ENCODE peak calls at places on chromosomes 16 and 17, in nine cellular contexts. E, N, M, F, D, T, Q, A and X are unnamed samples.

GRCh38 chr17:72672729-72673128 is 419.8 kb downstream of the SLC39A11 start:
- DNase-seq in D (no peak), A (no peak), F (no peak), E (no peak), M (no peak), N (no peak), Q (no peak), T (no peak), X (no peak)

GRCh38 chr16:79707867-79708266 is 107.3 kb upstream of the MAF start:
- DNase-seq in A (peak), N (peak), Q (peak), F (no peak), E (peak), M (peak), T (no peak), D (peak), X (no peak)

GRCh38 chr17:8791910-8792270 is 7.3 kb downstream of the MFSD6L start:
- DNase-seq in E (no peak), T (peak), D (no peak), N (peak), M (no peak), Q (peak), A (no peak), F (peak), X (no peak)

GRCh38 chr17:60526726-60527125 is 684 bp upstream of the APPBP2 start:
- DNase-seq in M (no peak), D (no peak), A (no peak), N (peak), F (peak), E (no peak), T (no peak), Q (peak), X (no peak)

GRCh38 chr16:2761886-2762583 is 9.6 kb downstream of the SRRM2 start:
- DNase-seq in F (no peak), A (no peak), T (no peak), N (no peak), M (no peak), E (no peak), Q (no peak), D (no peak), X (no peak)

GRCh38 chr16:84013787-84014569 is 28.6 kb downstream of the SLC38A8 start:
- DNase-seq in D (peak), F (peak), M (peak), A (no peak), T (peak), N (no peak), Q (peak), E (no peak), X (peak)

GRCh38 chr17:7864995-7865650 is 7.3 kb downstream of the CYB5D1 start:
- DNase-seq in M (no peak), Q (no peak), T (no peak), E (no peak), D (no peak), A (no peak), F (no peak), N (no peak), X (no peak)

GRCh38 chr16:14399397-14400284 is 230.4 kb downstream of the PARN start:
- DNase-seq in N (peak), D (no peak), A (peak), F (peak), T (peak), Q (peak), E (peak), M (peak), X (no peak)

GRCh38 chr16:82580293-82580900 is 46.4 kb upstream of the CDH13 start:
- DNase-seq in Q (peak), T (peak), E (peak), A (no peak), D (no peak), N (peak), F (no peak), M (peak), X (no peak)

GRCh38 chr16:35598696-35599332 is 2139.4 kb downstream of the TP53TG3F start:
- DNase-seq in N (no peak), F (no peak), E (no peak), D (no peak), T (peak), Q (no peak), M (no peak), A (no peak), X (no peak)

GRCh38 chr16:80836846-80837245 is 32.4 kb upstream of the CDYL2 start:
- DNase-seq in T (no peak), M (no peak), F (no peak), Q (no peak), N (no peak), A (no peak), D (no peak), E (no peak), X (no peak)

GRCh38 chr17:57158296-57158695 is 73.2 kb downstream of the AKAP1 start:
- DNase-seq in N (no peak), T (no peak), A (no peak), M (no peak), F (no peak), E (no peak), Q (peak), D (no peak), X (no peak)

GRCh38 chr17:76716146-76716833 is 5.5 kb upstream of the MXRA7 start:
- DNase-seq in Q (peak), E (peak), T (no peak), F (peak), M (peak), N (peak), D (peak), A (peak), X (peak)

GRCh38 chr17:56653877-56654276 is 60.4 kb downstream of the NOG start:
- DNase-seq in A (no peak), T (peak), M (peak), F (peak), D (peak), Q (peak), N (peak), E (no peak), X (peak)

GRCh38 chr17:36697907-36698526 is 96.6 kb downstream of the MRM1 start:
- DNase-seq in M (peak), E (no peak), A (no peak), F (peak), D (no peak), N (peak), Q (no peak), T (no peak), X (no peak)

GRCh38 chr16:61323456-61323855 is 712.8 kb downstream of the CDH8 start:
- DNase-seq in T (no peak), A (no peak), D (no peak), E (no peak), N (peak), F (no peak), Q (peak), M (no peak), X (no peak)

GRCh38 chr16:54429029-54429428 is 142.4 kb upstream of the IRX3 start:
- DNase-seq in N (no peak), D (no peak), E (no peak), T (no peak), F (no peak), M (no peak), A (no peak), Q (no peak), X (no peak)

GRCh38 chr17:66426397-66427033 is 124.1 kb downstream of the PRKCA start:
- DNase-seq in A (no peak), D (no peak), Q (peak), E (no peak), F (peak), M (no peak), T (peak), N (peak), X (no peak)

GRCh38 chr16:54347961-54348360 is 61.4 kb upstream of the IRX3 start:
- DNase-seq in A (no peak), E (no peak), T (no peak), M (peak), N (no peak), Q (no peak), D (no peak), F (no peak), X (no peak)

GRCh38 chr17:58504826-58505351 is 9.5 kb downstream of the MTMR4 start:
- DNase-seq in M (no peak), A (peak), E (no peak), T (no peak), D (no peak), F (no peak), Q (no peak), N (no peak), X (no peak)

GRCh38 chr17:2828396-2829038 is 32.3 kb downstream of the RAP1GAP2 start:
- DNase-seq in T (peak), F (peak), A (peak), N (peak), Q (peak), M (peak), D (peak), E (peak), X (peak)

GRCh38 chr16:88807142-88807625 is 3.6 kb downstream of the CDT1 start:
- DNase-seq in T (no peak), M (no peak), F (no peak), A (no peak), Q (no peak), E (no peak), D (no peak), N (no peak), X (no peak)

GRCh38 chr17:66337866-66338472 is 35.6 kb downstream of the PRKCA start:
- DNase-seq in Q (no peak), D (no peak), E (no peak), F (no peak), N (peak), T (no peak), A (no peak), M (no peak), X (no peak)

GRCh38 chr17:71633391-71633849 is 487.4 kb upstream of the SOX9 start:
- DNase-seq in E (no peak), M (peak), Q (peak), T (peak), N (peak), D (no peak), A (no peak), F (peak), X (no peak)

GRCh38 chr16:86212706-86213426 is 297.5 kb upstream of the FOXF1 start:
- DNase-seq in F (no peak), E (no peak), D (no peak), N (no peak), T (no peak), Q (no peak), A (no peak), M (no peak), X (no peak)

DNA sequence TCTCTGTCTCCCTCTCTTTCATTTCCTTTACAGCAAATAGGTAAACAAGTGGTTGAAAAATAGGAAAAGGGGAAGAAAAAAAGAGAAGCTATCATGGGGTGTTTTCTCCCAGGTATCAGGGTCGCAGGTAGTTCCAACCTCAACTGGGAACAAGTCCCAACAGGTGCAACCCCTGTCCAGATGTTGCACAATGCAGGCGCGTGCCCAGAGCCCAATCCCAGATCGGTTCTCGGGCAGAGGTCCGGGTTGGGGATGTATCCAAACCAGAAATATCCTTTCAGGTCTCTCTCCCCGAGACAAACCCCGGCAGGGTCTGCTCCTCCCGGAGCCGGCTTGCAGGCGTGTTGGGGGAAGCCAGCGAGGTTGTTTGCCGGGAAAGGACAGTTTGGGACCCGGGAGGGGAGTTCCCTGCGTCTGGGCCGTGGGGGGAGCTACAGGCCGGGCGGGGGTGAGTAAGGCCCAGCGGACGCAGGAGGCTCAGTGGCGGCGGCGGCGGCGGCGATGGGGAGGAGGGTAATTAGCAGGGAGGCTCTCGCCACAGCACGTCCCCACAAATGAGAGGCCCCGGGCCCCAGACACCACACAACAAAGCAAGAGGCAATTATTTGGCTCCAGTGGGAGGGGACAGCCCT is 21.2 kb upstream of the SP6 start:
- DNase-seq in Q (no peak), D (no peak), M (no peak), A (no peak), E (no peak), N (no peak), F (no peak), T (no peak), X (no peak)
- H3K4me3 ChIP-seq in Q (no peak), D (no peak), M (no peak), A (no peak), E (no peak), N (no peak), F (no peak), T (no peak), X (no peak)

GRCh38 chr17:78116411-78116810 is 12.1 kb downstream of the TMC6 start:
- DNase-seq in T (no peak), M (no peak), N (no peak), D (no peak), Q (no peak), A (no peak), F (no peak), E (no peak), X (no peak)

GRCh38 chr17:78118801-78119241 is 9.7 kb downstream of the TMC6 start:
- DNase-seq in T (no peak), Q (no peak), A (no peak), F (no peak), E (no peak), D (no peak), N (no peak), M (no peak), X (no peak)

GRCh38 chr17:78113804-78114785 is 14.5 kb downstream of the TMC6 start:
- DNase-seq in D (no peak), N (no peak), A (no peak), M (no peak), E (no peak), T (no peak), Q (no peak), F (no peak), X (no peak)

GRCh38 chr17:78114831-78115723 is 13.5 kb downstream of the TMC6 start:
- DNase-seq in T (no peak), E (peak), F (no peak), Q (no peak), A (no peak), D (no peak), N (no peak), M (no peak), X (no peak)

GRCh38 chr17:78117027-78117981 is 11.3 kb downstream of the TMC6 start:
- DNase-seq in M (no peak), T (no peak), A (no peak), F (no peak), N (no peak), Q (no peak), D (no peak), E (no peak), X (no peak)
- TF ChIP-seq CTCF in M (peak), T (peak), A (no peak), F (peak), N (peak), Q (peak), D (no peak), E (no peak), X (peak)

DNA sequence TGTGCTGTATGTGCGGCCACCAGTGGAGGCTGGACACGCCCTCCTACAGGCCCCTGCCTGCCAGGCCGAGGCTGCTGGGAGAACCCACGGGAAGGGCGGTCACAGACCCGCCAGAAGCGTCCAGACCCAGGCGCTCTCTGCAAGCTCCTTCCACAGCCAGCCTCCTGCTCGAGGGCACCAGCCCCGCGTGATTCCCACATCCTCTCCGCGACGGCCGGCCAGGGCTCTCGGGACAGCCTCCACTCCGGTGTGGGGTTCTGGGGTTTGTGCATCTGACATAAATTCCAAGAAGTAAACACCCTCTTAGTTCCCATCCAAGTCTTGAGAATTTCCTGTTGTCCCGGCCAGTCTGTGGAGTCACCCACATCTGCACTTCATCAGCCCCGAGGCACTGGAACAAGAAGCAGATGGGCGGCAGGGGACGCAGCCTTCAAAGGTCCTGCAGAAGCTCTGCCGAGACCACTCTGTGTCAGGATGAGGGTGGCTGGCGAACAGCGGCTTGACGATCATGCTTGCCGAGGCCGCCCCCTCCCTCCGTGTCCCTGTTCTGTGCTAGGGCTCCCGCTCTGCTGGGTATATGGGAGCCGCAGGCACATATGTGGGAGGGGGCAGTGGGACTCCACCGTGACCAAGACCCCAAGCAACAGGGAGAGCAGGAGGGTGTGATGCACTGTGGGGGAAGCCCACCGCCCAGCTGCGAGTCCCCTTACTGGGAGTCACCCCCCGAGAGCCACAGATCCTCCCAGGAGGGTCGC is 2.4 kb upstream of the TMEM204 start:
- DNase-seq in T (no peak), M (peak), D (no peak), N (peak), E (peak), F (peak), A (peak), Q (peak), X (peak)
- H3K4me3 ChIP-seq in T (no peak), M (no peak), D (no peak), N (no peak), E (peak), F (no peak), A (no peak), Q (no peak), X (peak)

GRCh38 chr16:492211-492875 is 35.2 kb upstream of the CAPN15 start:
- DNase-seq in Q (no peak), M (no peak), D (no peak), F (no peak), N (no peak), T (no peak), E (peak), A (no peak), X (no peak)

GRCh38 chr16:496097-496886 is 31.2 kb upstream of the CAPN15 start:
- DNase-seq in T (no peak), F (no peak), D (no peak), Q (no peak), A (no peak), N (no peak), E (no peak), M (no peak), X (no peak)

GRCh38 chr16:497258-497657 is 30.3 kb upstream of the CAPN15 start:
- DNase-seq in Q (no peak), A (no peak), N (no peak), F (no peak), T (no peak), E (no peak), M (no peak), D (no peak), X (no peak)

GRCh38 chr16:491225-491919 is 36.1 kb upstream of the CAPN15 start:
- DNase-seq in D (no peak), A (no peak), N (no peak), F (no peak), Q (no peak), M (no peak), T (no peak), E (no peak), X (no peak)

DNA sequence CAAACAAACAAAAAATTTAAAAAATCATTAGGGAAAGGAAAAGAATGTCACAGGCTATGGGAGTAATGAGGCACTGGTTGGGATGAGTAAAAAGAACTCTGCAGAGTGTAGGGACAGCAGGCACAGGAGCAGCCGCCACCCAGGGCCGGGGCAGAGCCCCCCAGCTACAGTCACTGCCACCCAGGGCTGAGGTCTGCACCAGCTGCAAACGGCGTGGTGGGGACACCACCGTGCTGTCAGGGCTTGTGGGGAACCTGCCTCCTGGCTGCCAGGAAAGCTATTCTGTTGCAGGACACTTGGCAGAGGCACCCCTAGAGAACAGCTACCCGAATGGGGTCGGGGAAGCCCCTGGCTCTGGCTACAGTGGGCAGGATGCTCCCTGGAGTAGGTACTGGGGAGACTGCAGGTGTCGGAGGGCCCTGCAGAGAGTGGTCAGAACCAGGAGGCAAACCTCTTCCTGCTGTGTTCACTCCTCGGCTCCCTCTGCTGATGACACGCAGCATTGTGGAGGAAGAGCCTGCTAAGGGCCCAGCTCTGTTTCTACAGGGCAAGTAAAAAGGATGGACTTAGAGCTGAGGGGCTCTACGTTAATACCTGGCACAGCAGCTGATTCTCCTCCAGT is 32.3 kb upstream of the CAPN15 start:
- DNase-seq in D (no peak), Q (peak), F (peak), E (no peak), A (no peak), N (peak), T (no peak), M (peak), X (no peak)
- TF ChIP-seq CTCF in D (no peak), Q (peak), F (peak), E (peak), A (peak), N (peak), T (no peak), M (peak), X (peak)

DNA sequence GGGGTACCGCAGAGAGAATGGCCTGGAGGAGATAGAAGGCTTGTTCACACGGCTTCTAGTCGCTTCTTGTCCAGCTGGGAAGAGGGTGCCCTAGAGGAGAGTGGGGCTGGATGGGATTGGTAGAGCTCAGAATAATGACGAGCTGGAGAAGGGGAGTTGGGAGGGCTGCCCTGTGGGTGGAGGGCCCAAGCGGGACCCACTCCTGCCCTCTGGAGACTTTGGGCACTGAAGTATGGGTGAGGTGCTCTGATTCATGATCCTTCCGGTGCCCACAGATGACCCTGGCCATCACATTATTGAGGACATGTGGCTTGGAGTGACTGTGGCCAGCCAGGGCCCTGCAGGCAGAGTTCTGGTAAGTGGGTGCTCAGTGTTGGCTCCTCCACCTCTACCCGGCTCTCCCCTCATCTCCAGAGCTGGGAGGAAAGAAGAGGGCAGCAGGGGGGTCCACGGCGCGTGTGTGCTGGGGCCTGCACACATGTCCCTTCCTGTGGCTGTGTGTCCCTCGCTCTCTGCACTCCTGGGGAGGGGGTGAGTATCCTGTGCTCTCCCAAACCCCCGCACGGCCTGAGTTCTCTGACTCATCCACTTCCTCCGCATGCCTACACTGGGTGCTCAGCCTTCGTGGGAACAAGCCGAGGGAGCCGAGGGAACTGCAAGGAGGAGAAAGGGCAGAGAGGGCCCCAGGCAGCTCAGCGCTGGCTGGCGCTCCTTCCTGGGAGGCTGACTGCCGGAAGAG is 8.5 kb downstream of the ITGA3 start:
- DNase-seq in Q (peak), E (peak), D (peak), T (peak), M (peak), A (peak), F (peak), N (peak), X (peak)
- H3K4me3 ChIP-seq in Q (no peak), E (no peak), D (no peak), T (peak), M (no peak), A (no peak), F (no peak), N (no peak), X (no peak)

GRCh38 chr17:20216853-20217252 is 207.7 kb downstream of the SPECC1 start:
- DNase-seq in A (no peak), T (no peak), M (no peak), D (no peak), N (no peak), Q (no peak), E (no peak), F (no peak), X (no peak)
- TF ChIP-seq CTCF in A (no peak), T (no peak), M (no peak), D (no peak), N (no peak), Q (no peak), E (no peak), F (no peak), X (no peak)

GRCh38 chr17:41777579-41778188 is 8.8 kb downstream of the JUP start:
- DNase-seq in Q (peak), T (no peak), E (peak), M (peak), F (peak), A (peak), N (peak), D (peak), X (peak)
- H3K4me3 ChIP-seq in Q (peak), T (no peak), E (no peak), M (no peak), F (no peak), A (no peak), N (no peak), D (no peak), X (no peak)

GRCh38 chr16:28974007-28974436 is 556 bp upstream of the SPNS1 start:
- DNase-seq in D (peak), T (peak), Q (peak), N (peak), A (peak), E (peak), M (peak), F (peak), X (peak)
- TF ChIP-seq CTCF in D (peak), T (peak), Q (peak), N (peak), A (peak), E (peak), M (peak), F (peak), X (peak)